ENCODE peak calls at places on chromosome 10, in four cellular contexts. X is A549, K is ovary, B is NCI-H1092. G is an unnamed sample.

GRCh38 chr10:17734432-17735110 is 17.4 kb upstream of the TMEM236 start:
- DNase-seq in X (no peak), K (no peak), B (no peak), G (no peak)

GRCh38 chr10:84820121-84820520 is 491.7 kb downstream of the CCSER2 start:
- DNase-seq in X (no peak), K (no peak), B (no peak), G (no peak)

GRCh38 chr10:106450966-106451365 is 713.5 kb downstream of the SORCS1 start:
- DNase-seq in X (no peak), K (no peak), B (no peak), G (no peak)

GRCh38 chr10:59323036-59323459 is 39.3 kb downstream of the FAM13C start:
- DNase-seq in X (no peak), K (no peak), B (no peak), G (peak)

GRCh38 chr10:30374353-30374752 is 25.3 kb upstream of the MTPAP start:
- DNase-seq in X (no peak), K (no peak), B (no peak), G (no peak)

GRCh38 chr10:5816170-5816569 is 2.9 kb upstream of the GDI2 start:
- DNase-seq in X (no peak), K (no peak), B (no peak), G (no peak)

GRCh38 chr10:111516144-111516543 is 439.3 kb downstream of the ADRA2A start:
- DNase-seq in X (no peak), K (no peak), B (no peak), G (no peak)

GRCh38 chr10:3067045-3067858 is at the start of gene PFKP:
- DNase-seq in X (no peak), K (peak), B (peak), G (no peak)

GRCh38 chr10:132960071-132960472 is 17.7 kb upstream of the CFAP46 start:
- DNase-seq in X (no peak), K (no peak), B (no peak), G (no peak)

GRCh38 chr10:76456190-76456589 is 1024.8 kb downstream of the LRMDA start:
- DNase-seq in X (no peak), K (no peak), B (no peak), G (no peak)

GRCh38 chr10:29840516-29841276 is 205.9 kb upstream of the SVIL start:
- DNase-seq in X (no peak), K (no peak), B (no peak), G (no peak)

GRCh38 chr10:103678104-103678526 is 177.3 kb downstream of the SH3PXD2A start:
- DNase-seq in X (no peak), K (peak), B (no peak), G (peak)

GRCh38 chr10:69741671-69742355 is 59.9 kb upstream of the COL13A1 start:
- DNase-seq in X (no peak), K (no peak), B (no peak), G (no peak)

GRCh38 chr10:108365541-108365940 is 1201.0 kb upstream of the SORCS1 start:
- DNase-seq in X (no peak), K (no peak), B (no peak), G (no peak)

GRCh38 chr10:6491841-6492609 is 88.1 kb downstream of the PRKCQ start:
- DNase-seq in X (no peak), K (no peak), B (no peak), G (no peak)

GRCh38 chr10:95485445-95485844 is 75.7 kb downstream of the SORBS1 start:
- DNase-seq in X (no peak), K (no peak), B (no peak), G (no peak)

GRCh38 chr10:78605800-78606350 is 462.9 kb upstream of the ZMIZ1 start:
- DNase-seq in X (peak), K (no peak), B (no peak), G (no peak)

GRCh38 chr10:58322072-58322834 is 12.6 kb upstream of the UBE2D1 start:
- DNase-seq in X (no peak), K (no peak), B (no peak), G (no peak)

GRCh38 chr10:131110241-131110783 is 201.2 kb downstream of the TCERG1L start:
- DNase-seq in X (no peak), K (no peak), B (no peak), G (no peak)

GRCh38 chr10:4647138-4647785 is 178.7 kb upstream of the AKR1E2 start:
- DNase-seq in X (no peak), K (no peak), B (no peak), G (no peak)

GRCh38 chr10:102770108-102770482 is 26.3 kb downstream of the WBP1L start:
- DNase-seq in X (no peak), K (no peak), B (no peak), G (no peak)

GRCh38 chr10:118629211-118629610 is 33.8 kb upstream of the PRLHR start:
- DNase-seq in X (no peak), K (no peak), B (no peak), G (no peak)

G was measured in SHP77 treated with DMSO at 0.1 percent for 48 hours.